ENCODE peak calls at places on chromosomes 7 and 10, in four cellular contexts. D is GM12878, O is mesothelial cell of epicardium, G is neural progenitor cell. L is an unnamed sample.

GRCh38 chr10:63692205-63692896 is 171.2 kb downstream of the REEP3 start:
- DNase-seq in G (no peak), O (no peak), D (no peak), L (no peak)

GRCh38 chr10:60803433-60803832 is 25.2 kb downstream of the CDK1 start:
- DNase-seq in D (no peak), O (no peak), G (no peak), L (no peak)

GRCh38 chr10:112711366-112711765 is 238.7 kb upstream of the TCF7L2 start:
- DNase-seq in O (no peak), D (no peak), G (no peak), L (no peak)

GRCh38 chr10:60235001-60235400 is 154.7 kb downstream of the ANK3 start:
- DNase-seq in D (no peak), O (no peak), G (no peak), L (no peak)

GRCh38 chr10:50932113-50932512 is 46.7 kb upstream of the A1CF start:
- DNase-seq in G (no peak), O (no peak), D (no peak), L (no peak)

GRCh38 chr10:126062132-126063032 is 166.0 kb downstream of the FANK1 start:
- DNase-seq in G (no peak), O (no peak), D (no peak), L (no peak)

GRCh38 chr7:114924066-114924712 is 2.3 kb downstream of the MDFIC start:
- DNase-seq in O (no peak), D (no peak), G (no peak), L (no peak)

GRCh38 chr10:5443429-5443828 is 31.1 kb downstream of the NET1 start:
- DNase-seq in D (peak), G (no peak), O (no peak), L (no peak)

GRCh38 chr7:95843286-95843685 is 70.9 kb downstream of the DYNC1I1 start:
- DNase-seq in D (no peak), G (peak), O (no peak), L (no peak)

GRCh38 chr7:1914743-1915142 is 244.7 kb downstream of the ELFN1 start:
- DNase-seq in D (no peak), O (no peak), G (no peak), L (no peak)

GRCh38 chr10:132448248-132448731 is 51.3 kb downstream of the PWWP2B start:
- DNase-seq in D (peak), O (no peak), G (peak), L (peak)

GRCh38 chr7:158124671-158125079 is 462.9 kb downstream of the PTPRN2 start:
- DNase-seq in O (no peak), G (no peak), D (no peak), L (no peak)

GRCh38 chr7:98303906-98304305 is 22.4 kb downstream of the BRI3 start:
- DNase-seq in O (no peak), D (no peak), G (no peak), L (no peak)

GRCh38 chr7:105304040-105304895 is 84.5 kb downstream of the SRPK2 start:
- DNase-seq in G (no peak), O (no peak), D (peak), L (no peak)

GRCh38 chr7:45177801-45178200 is 20.2 kb downstream of the RAMP3 start:
- DNase-seq in O (no peak), G (no peak), D (no peak), L (no peak)

GRCh38 chr7:27699751-27700150 is 37.1 kb upstream of the HIBADH start:
- DNase-seq in D (no peak), O (no peak), G (no peak), L (no peak)

GRCh38 chr10:97013983-97014382 is 171.8 kb downstream of the SLIT1 start:
- DNase-seq in D (no peak), G (no peak), O (no peak), L (no peak)

GRCh38 chr10:127207081-127207480 is 10.7 kb upstream of the INSYN2A start:
- DNase-seq in D (no peak), O (no peak), G (no peak), L (no peak)

GRCh38 chr10:78267070-78267469 is 233.4 kb downstream of the RPS24 start:
- DNase-seq in G (no peak), O (no peak), D (no peak), L (no peak)

GRCh38 chr10:119189811-119190282 is 11.2 kb upstream of the PRDX3 start:
- DNase-seq in G (no peak), D (no peak), O (no peak), L (no peak)

GRCh38 chr10:119595715-119596515 is 849 bp downstream of the TIAL1 start:
- DNase-seq in G (peak), D (no peak), O (peak), L (peak)

GRCh38 chr7:70764701-70765208 is 367.2 kb upstream of the GALNT17 start:
- DNase-seq in D (no peak), O (no peak), G (no peak), L (no peak)

GRCh38 chr10:98074315-98074911 is 44.0 kb upstream of the CRTAC1 start:
- DNase-seq in D (no peak), O (no peak), G (peak), L (no peak)

GRCh38 chr7:44348300-44348699 is 22.9 kb upstream of the CAMK2B start:
- DNase-seq in G (peak), O (no peak), D (no peak), L (no peak)

GRCh38 chr10:16798571-16798970 is 18.7 kb downstream of the RSU1 start:
- DNase-seq in O (no peak), D (no peak), G (no peak), L (no peak)
- TF ChIP-seq CTCF in O (no peak), D (no peak), G (no peak), L (no peak)

GRCh38 chr7:149007146-149007545 is 21.2 kb downstream of the PDIA4 start:
- DNase-seq in G (no peak), D (no peak), O (no peak), L (no peak)

GRCh38 chr7:149010451-149010850 is 17.9 kb downstream of the PDIA4 start:
- DNase-seq in O (no peak), G (no peak), D (no peak), L (peak)

GRCh38 chr7:149006345-149006725 is 22.0 kb downstream of the PDIA4 start:
- DNase-seq in G (no peak), O (no peak), D (no peak), L (no peak)

GRCh38 chr7:149005427-149006344 is 22.6 kb downstream of the PDIA4 start:
- DNase-seq in D (no peak), G (peak), O (peak), L (peak)

DNA sequence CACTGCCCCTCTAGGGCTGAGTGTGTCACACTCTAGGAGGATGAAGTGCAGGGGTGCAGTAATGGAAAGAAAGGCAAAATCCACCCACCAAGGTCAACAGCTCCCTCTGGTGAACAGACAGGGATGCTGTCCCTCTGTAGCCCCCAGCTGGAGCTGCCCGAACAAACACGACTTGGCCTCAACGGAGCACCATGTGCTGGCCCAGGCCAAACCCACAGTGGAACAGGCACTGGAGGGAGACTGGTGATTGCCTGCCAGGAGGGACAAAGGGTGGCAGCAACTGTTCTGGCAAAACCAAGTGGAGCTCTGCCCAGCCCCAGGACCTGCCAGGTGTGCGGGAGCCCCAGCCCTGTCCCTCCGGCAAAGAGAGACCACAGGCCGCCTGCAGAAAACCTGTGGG is 20.7 kb downstream of the PDIA4 start:
- DNase-seq in D (no peak), O (no peak), G (no peak), L (no peak)
- TF ChIP-seq CTCF in D (peak), O (no peak), G (peak), L (no peak)

DNA sequence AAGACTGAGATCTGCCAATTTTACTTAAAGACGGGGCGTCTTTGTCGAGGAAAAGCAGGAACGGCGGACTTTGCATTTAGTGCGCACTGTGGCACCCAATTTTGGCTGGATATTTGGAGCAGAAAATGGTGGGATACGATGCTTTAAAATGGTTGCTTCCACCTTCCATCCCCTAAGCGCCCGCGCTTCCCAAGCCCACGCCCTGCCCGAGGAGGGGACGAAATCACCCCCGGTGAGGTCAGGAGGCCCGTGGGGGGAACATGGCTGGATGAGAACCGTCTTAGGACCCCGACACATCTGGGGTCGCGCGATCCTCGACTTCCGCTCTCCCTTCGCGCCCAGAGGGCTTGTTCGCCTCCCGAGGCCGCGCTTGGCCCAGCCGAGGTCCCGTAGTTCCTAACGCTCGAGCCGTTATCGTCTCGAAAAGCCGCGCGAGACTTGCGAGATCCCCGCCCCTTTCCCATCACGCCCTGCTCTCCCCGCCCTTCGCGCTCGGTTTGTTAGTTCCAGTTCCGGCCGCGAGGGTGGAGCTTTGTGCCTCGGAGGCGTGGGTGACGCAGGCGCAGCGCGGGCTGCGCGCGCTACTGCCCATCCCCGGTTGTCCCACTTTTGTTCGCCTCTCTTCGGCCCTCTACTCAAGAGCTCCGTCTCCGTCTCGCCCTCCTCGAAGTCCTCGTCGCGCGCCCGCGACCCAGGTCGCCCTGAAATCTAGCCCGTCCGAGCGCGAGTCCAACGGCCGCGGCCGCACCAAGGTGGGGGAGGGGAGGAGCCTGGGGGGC is at the start of gene SRRT:
- DNase-seq in D (peak), G (peak), O (peak), L (peak)
- TF ChIP-seq CTCF in D (peak), G (peak), O (peak), L (peak)

DNA sequence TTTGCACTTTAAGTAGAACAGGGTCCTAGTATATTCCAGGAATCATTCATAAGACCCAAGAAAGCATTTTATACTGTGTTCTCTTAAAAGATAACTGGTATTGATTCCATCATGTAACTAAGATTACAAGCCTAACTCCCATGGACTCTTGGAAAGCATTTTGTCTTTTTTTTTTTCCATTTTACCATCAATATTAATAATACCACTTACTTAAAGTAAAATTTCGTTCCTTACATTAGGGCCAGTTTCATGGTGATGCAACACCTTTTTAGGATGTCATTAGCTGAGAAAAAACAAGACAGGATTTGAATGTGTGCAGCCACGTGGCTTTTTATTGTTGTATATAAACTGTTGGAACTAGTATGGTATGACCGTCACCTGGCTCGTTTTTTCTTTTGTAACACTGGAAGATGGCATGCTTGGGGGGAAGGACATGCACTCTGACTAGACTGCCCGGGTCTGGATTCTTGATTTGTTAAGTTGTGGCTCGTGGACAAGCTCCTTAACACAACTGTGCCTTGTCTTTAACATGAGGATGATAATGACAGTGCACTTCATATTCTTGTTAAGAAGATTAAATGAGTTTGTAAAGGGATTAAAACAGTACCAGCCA is 42.1 kb downstream of the ARHGAP21 start:
- DNase-seq in D (no peak), O (no peak), G (no peak), L (no peak)
- TF ChIP-seq CTCF in D (no peak), O (no peak), G (no peak), L (no peak)